ENCODE peak calls at places on chromosomes 1 and 21, in five cellular contexts. R, S, N, X and D are unnamed samples.
A peak's percentile ranks its signal among the peaks of the same experiment; 100 is the strongest.

GRCh38 chr1:48469616-48470500 is 2.1 kb downstream of the SPATA6 start:
- DNase-seq in R (no peak), S (no peak), N (no peak), X (peak; percentile 74), D (no peak)

GRCh38 chr1:153346067-153346723 is 2.4 kb downstream of the PGLYRP4 start:
- DNase-seq in R (no peak), S (no peak), N (no peak), X (peak; percentile 86), D (no peak)

GRCh38 chr1:172638885-172639831 is 19.7 kb upstream of the FASLG start:
- DNase-seq in R (no peak), S (peak; percentile 91), N (peak; percentile 70), X (no peak), D (peak; percentile 79)

GRCh38 chr1:24939657-24940193 is 9.6 kb upstream of the RUNX3 start:
- DNase-seq in R (no peak), S (no peak), N (no peak), X (no peak), D (no peak)

GRCh38 chr1:99784809-99785255 is 18.4 kb upstream of the FRRS1 start:
- DNase-seq in R (no peak), S (no peak), N (no peak), X (no peak), D (no peak)

GRCh38 chr1:180563013-180563827 is 4.5 kb downstream of the OVAAL start:
- DNase-seq in R (no peak), S (peak; percentile 34), N (no peak), X (no peak), D (no peak)

GRCh38 chr1:55893155-55893554 is 678.0 kb upstream of the USP24 start:
- DNase-seq in R (no peak), S (peak; percentile 44), N (no peak), X (no peak), D (no peak)

GRCh38 chr1:55246331-55246730 is 31.2 kb upstream of the USP24 start:
- DNase-seq in R (no peak), S (no peak), N (no peak), X (no peak), D (no peak)

GRCh38 chr21:20661745-20662470 is 336.3 kb upstream of the NCAM2 start:
- DNase-seq in R (no peak), S (no peak), N (no peak), X (no peak), D (no peak)

GRCh38 chr1:21874778-21875547 is 62.1 kb downstream of the HSPG2 start:
- DNase-seq in R (no peak), S (no peak), N (no peak), X (no peak), D (no peak)

GRCh38 chr1:237032029-237032428 is 10.0 kb upstream of the RYR2 start:
- DNase-seq in R (no peak), S (no peak), N (no peak), X (no peak), D (no peak)

GRCh38 chr1:40901886-40902633 is 39.9 kb upstream of the CITED4 start:
- DNase-seq in R (peak; percentile 8), S (peak; percentile 72), N (no peak), X (no peak), D (peak; percentile 32)